ENCODE peak calls at places on chromosomes 13 and 19, in eight cellular contexts. G is mammary epithelial cell, J is transverse colon, B is right lobe of liver, X is IMR-90, V is Peyer's patch, Z is keratinocyte, I is neuronal stem cell. F is an unnamed sample. For H3K4me1 and H3K9me3, the result is how much of the 10 kb centered on the place peaks cover.

GRCh38 chr13:43368003-43368402 is 344.6 kb downstream of the DNAJC15 start:
- DNase-seq in B (no peak), J (no peak), Z (no peak), G (no peak), I (no peak), X (peak), V (no peak), F (peak)

GRCh38 chr13:40095695-40096356 is 440.4 kb downstream of the COG6 start:
- DNase-seq in Z (no peak), B (peak), I (no peak), J (no peak), V (no peak), X (no peak), G (no peak), F (no peak)

GRCh38 chr13:23934481-23934880 is 37.2 kb upstream of the C1QTNF9B start:
- DNase-seq in J (no peak), B (no peak), X (peak), Z (no peak), V (no peak), I (no peak), G (no peak), F (no peak)

GRCh38 chr13:76406243-76406642 is 480.0 kb downstream of the KCTD12 start:
- DNase-seq in J (no peak), B (no peak), V (no peak), I (no peak), G (no peak), Z (no peak), X (no peak), F (no peak)

GRCh38 chr19:31992750-31993149 is 352.7 kb upstream of the ZNF507 start:
- DNase-seq in G (no peak), B (no peak), X (no peak), J (no peak), Z (no peak), I (no peak), V (no peak), F (no peak)

GRCh38 chr13:113532156-113532806 is 41.8 kb upstream of the DCUN1D2 start:
- DNase-seq in V (peak), J (no peak), I (peak), X (peak), B (no peak), G (peak), Z (no peak), F (peak)

GRCh38 chr13:114130708-114131580 is 1.5 kb downstream of the RASA3 start:
- DNase-seq in V (peak), J (peak), X (peak), I (no peak), B (peak), G (peak), Z (no peak), F (peak)

GRCh38 chr13:22703601-22704209 is 477.1 kb upstream of the SGCG start:
- DNase-seq in J (no peak), B (no peak), G (peak), Z (no peak), I (no peak), V (no peak), X (no peak), F (no peak)

GRCh38 chr13:102028846-102029245 is 373.0 kb downstream of the FGF14 start:
- DNase-seq in I (no peak), G (no peak), B (no peak), Z (no peak), J (no peak), V (no peak), X (no peak), F (no peak)

GRCh38 chr19:19053508-19054314 is 10.1 kb upstream of the SLC25A42 start:
- DNase-seq in X (peak), Z (no peak), I (peak), B (peak), G (no peak), V (peak), J (peak), F (peak)

GRCh38 chr19:13842294-13843103 is 34.4 kb upstream of the NANOS3 start:
- DNase-seq in G (peak), X (peak), I (no peak), B (peak), Z (no peak), J (peak), V (peak), F (peak)

GRCh38 chr19:5805465-5806132 is 732 bp downstream of the NRTN start:
- DNase-seq in Z (no peak), B (peak), I (peak), J (peak), X (peak), V (peak), G (peak), F (peak)

GRCh38 chr19:6006896-6007295 is 29.0 kb upstream of the RANBP3 start:
- DNase-seq in X (no peak), J (no peak), B (no peak), Z (no peak), V (no peak), I (no peak), G (no peak), F (no peak)

GRCh38 chr13:21475115-21475514 is 16.0 kb upstream of the ZDHHC20 start:
- DNase-seq in I (no peak), X (no peak), B (no peak), J (no peak), Z (no peak), G (no peak), V (no peak), F (no peak)

GRCh38 chr19:10736916-10737551 is 19.2 kb downstream of the DNM2 start:
- DNase-seq in X (no peak), G (no peak), V (no peak), B (no peak), I (no peak), Z (no peak), J (no peak), F (no peak)

GRCh38 chr13:27148900-27149299 is 22.7 kb downstream of the USP12 start:
- DNase-seq in I (no peak), J (no peak), G (no peak), Z (no peak), B (no peak), X (no peak), V (no peak), F (no peak)
- H3K4me1 ChIP-seq in I (under half), J (half or more), G (under half), Z (under half), B (under half), X (under half), V (under half), F (under half)

DNA sequence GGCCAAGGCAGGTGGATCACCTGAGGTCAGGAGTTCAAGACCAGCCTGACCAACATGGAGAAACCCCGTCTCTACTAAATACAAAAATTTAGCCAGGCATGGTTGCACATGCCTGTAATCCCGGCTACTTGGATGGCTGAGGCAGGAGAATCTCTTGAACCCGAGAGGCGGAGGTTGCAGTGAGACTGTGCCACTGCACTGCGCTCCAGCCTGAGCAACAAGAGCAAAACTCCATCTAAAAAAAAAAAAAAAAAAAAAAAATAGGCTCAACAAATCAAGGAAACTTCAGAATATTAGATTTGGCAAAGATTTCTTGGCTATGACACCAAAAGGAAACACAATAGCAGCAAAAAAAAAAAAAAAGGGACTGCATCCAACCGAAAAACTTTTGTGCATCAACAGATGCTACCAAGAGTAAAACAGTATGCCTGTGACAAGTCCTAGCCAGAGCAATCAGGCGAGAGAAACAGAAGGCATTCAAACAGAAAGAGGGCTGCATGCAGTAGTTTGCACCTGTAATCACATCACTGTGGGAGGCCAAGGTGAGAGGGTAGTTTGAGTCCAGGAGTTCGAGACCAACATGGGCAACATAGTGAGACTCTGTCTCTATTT is 23.8 kb downstream of the ZNF160 start:
- DNase-seq in J (no peak), X (no peak), V (no peak), G (no peak), B (no peak), Z (no peak), I (no peak), F (no peak)
- H3K9me3 ChIP-seq in J (under half), X (under half), V (under half), G (under half), B (under half), Z (under half), I (half or more), F (under half)

DNA sequence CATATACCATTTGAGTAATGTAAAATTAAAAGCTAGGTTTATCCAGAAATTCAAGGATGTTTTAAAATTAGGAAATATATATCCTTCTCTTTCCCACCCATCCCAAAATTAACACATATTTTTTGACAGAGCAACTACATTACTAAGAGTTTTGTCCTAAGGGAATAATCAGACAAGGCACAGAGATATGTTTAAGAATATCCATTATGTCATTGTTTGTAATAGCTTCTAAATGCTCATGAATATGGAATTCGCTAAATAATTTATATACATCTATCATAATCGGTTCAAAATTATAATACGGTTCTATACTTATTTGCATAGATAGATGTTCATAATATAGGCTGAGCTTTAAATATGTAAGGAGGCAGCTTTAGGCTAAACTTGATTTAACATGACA is 9.8 kb downstream of the UBL3 start:
- DNase-seq in I (no peak), V (no peak), Z (no peak), B (no peak), G (no peak), X (no peak), J (no peak), F (no peak)
- H3K4me3 ChIP-seq in I (no peak), V (no peak), Z (no peak), B (no peak), G (no peak), X (no peak), J (no peak), F (no peak)

GRCh38 chr19:54159352-54160181 is at the start of gene LENG1:
- DNase-seq in G (peak), V (peak), J (peak), B (peak), Z (peak), X (peak), I (peak), F (peak)

GRCh38 chr19:54156953-54157352 is 2.6 kb downstream of the LENG1 start:
- DNase-seq in Z (no peak), V (no peak), B (no peak), G (no peak), I (no peak), J (no peak), X (no peak), F (no peak)

GRCh38 chr19:54160182-54160811 is 776 bp upstream of the LENG1 start:
- DNase-seq in G (peak), J (no peak), B (no peak), Z (no peak), X (peak), I (no peak), V (no peak), F (no peak)

GRCh38 chr19:54160948-54161347 is 1.4 kb upstream of the LENG1 start:
- DNase-seq in B (no peak), G (no peak), V (peak), J (no peak), Z (no peak), X (no peak), I (no peak), F (no peak)

GRCh38 chr19:54158812-54159351 is 639 bp downstream of the LENG1 start:
- DNase-seq in V (no peak), B (no peak), X (peak), Z (no peak), I (no peak), J (no peak), G (peak), F (no peak)
- H3K4me1 ChIP-seq in V (under half), B (under half), X (under half), Z (under half), I (under half), J (under half), G (under half), F (under half)

GRCh38 chr13:25180450-25180794 is 8.3 kb upstream of the AMER2 start:
- DNase-seq in B (no peak), G (no peak), X (no peak), J (no peak), I (no peak), Z (no peak), V (no peak), F (no peak)
- H3K9me3 ChIP-seq in B (under half), G (under half), X (under half), J (under half), I (under half), Z (under half), V (under half), F (under half)

GRCh38 chr19:9289231-9289884 is 20.3 kb downstream of the ZNF699 start:
- DNase-seq in I (no peak), Z (no peak), G (no peak), B (no peak), X (no peak), J (no peak), V (no peak), F (no peak)
- H3K4me3 ChIP-seq in I (no peak), Z (no peak), G (no peak), B (no peak), X (no peak), J (no peak), V (no peak), F (no peak)

GRCh38 chr13:75391432-75392100 is 90.4 kb downstream of the TBC1D4 start:
- DNase-seq in Z (no peak), J (no peak), G (no peak), X (peak), V (no peak), B (no peak), I (no peak), F (no peak)
- H3K4me1 ChIP-seq in Z (under half), J (under half), G (under half), X (under half), V (under half), B (under half), I (under half), F (under half)

GRCh38 chr19:23560051-23560450 is 127.0 kb downstream of the ZNF675 start:
- DNase-seq in B (no peak), G (no peak), X (no peak), I (no peak), Z (no peak), J (no peak), V (no peak), F (no peak)
- H3K9me3 ChIP-seq in B (under half), G (under half), X (under half), I (under half), Z (under half), J (under half), V (under half), F (under half)

GRCh38 chr19:30272554-30272953 is 99.6 kb upstream of the ZNF536 start:
- DNase-seq in V (no peak), X (no peak), B (no peak), Z (no peak), G (no peak), I (no peak), J (no peak), F (no peak)
- H3K4me3 ChIP-seq in V (no peak), X (no peak), B (no peak), Z (no peak), G (no peak), I (no peak), J (no peak), F (no peak)

F was measured in SJSA1.